ENCODE peak calls at places on chromosomes 12 and 14, in seven cellular contexts. Z is Peyer's patch; L is GM12865; S is HT-29; Q is activated naive CD8-positive, alpha-beta T cell treated with anti-CD3 and anti-CD28 coated beads, Interleukin-2, amount 50 U/mL, for 24 hours; H is hypothalamus; M is stimulated activated CD8-positive, alpha-beta memory T cell treated with anti-CD3 and anti-CD28 coated beads, Interleukin-4, amount 100 ng/mL, for 1 hour. T is an unnamed sample.
A peak's percentile ranks its signal among the peaks of the same experiment; 100 is the strongest.

GRCh38 chr12:63802012-63802608 is 22.4 kb downstream of the RXYLT1 start:
- DNase-seq in Z (no peak), L (peak; percentile 19), S (peak; percentile 47), Q (no peak), H (no peak), M (no peak), T (no peak)

GRCh38 chr12:104720346-104721064 is 237.6 kb downstream of the SLC41A2 start:
- DNase-seq in Z (peak; percentile 60), L (peak; percentile 58), S (no peak), Q (peak; percentile 73), H (no peak), M (peak; percentile 38), T (no peak)

GRCh38 chr14:75477881-75478280 is 44.4 kb upstream of the BATF start:
- DNase-seq in Z (no peak), L (no peak), S (no peak), Q (no peak), H (no peak), M (no peak), T (no peak)

GRCh38 chr12:8590842-8591545 is 21.7 kb downstream of the AICDA start:
- DNase-seq in Z (no peak), L (peak; percentile 64), S (no peak), Q (peak; percentile 8), H (no peak), M (no peak), T (peak; percentile 86)

GRCh38 chr12:122790393-122791075 is 16.2 kb downstream of the CCDC62 start:
- DNase-seq in Z (no peak), L (no peak), S (no peak), Q (no peak), H (no peak), M (no peak), T (peak; percentile 98)

GRCh38 chr12:124381454-124382207 is 86.7 kb downstream of the RFLNA start:
- DNase-seq in Z (peak; percentile 34), L (no peak), S (peak; percentile 69), Q (no peak), H (peak; percentile 79), M (no peak), T (peak; percentile 76)

GRCh38 chr12:53300187-53300586 is 692 bp downstream of the MYG1 start:
- DNase-seq in Z (no peak), L (no peak), S (peak; percentile 30), Q (peak; percentile 22), H (no peak), M (no peak), T (no peak)

GRCh38 chr12:11555743-11556625 is 93.5 kb upstream of the ETV6 start:
- DNase-seq in Z (no peak), L (no peak), S (peak; percentile 19), Q (no peak), H (no peak), M (no peak), T (peak; percentile 89)

GRCh38 chr12:93852067-93852466 is 174.9 kb downstream of the CRADD start:
- DNase-seq in Z (no peak), L (no peak), S (no peak), Q (no peak), H (no peak), M (no peak), T (no peak)

GRCh38 chr12:30828686-30829085 is 73.9 kb upstream of the CAPRIN2 start:
- DNase-seq in Z (no peak), L (no peak), S (no peak), Q (no peak), H (no peak), M (no peak), T (no peak)

GRCh38 chr12:128817115-128818015 is 6.4 kb downstream of the SLC15A4 start:
- DNase-seq in Z (peak; percentile 69), L (peak; percentile 90), S (no peak), Q (no peak), H (peak; percentile 27), M (no peak), T (peak; percentile 77)

GRCh38 chr14:72638021-72638420 is 255.9 kb downstream of the DPF3 start:
- DNase-seq in Z (no peak), L (no peak), S (no peak), Q (no peak), H (no peak), M (no peak), T (peak; percentile 66)

GRCh38 chr12:122523846-122524718 is 2.7 kb downstream of the RSRC2 start:
- DNase-seq in Z (no peak), L (no peak), S (peak; percentile 31), Q (no peak), H (no peak), M (no peak), T (no peak)

GRCh38 chr12:84131076-84131475 is 781.5 kb downstream of the SLC6A15 start:
- DNase-seq in Z (no peak), L (no peak), S (no peak), Q (no peak), H (no peak), M (no peak), T (no peak)

GRCh38 chr14:65790185-65790815 is 377.8 kb downstream of the FUT8 start:
- DNase-seq in Z (no peak), L (no peak), S (no peak), Q (no peak), H (no peak), M (no peak), T (no peak)

GRCh38 chr12:46384451-46385301 is 12.1 kb upstream of the SLC38A2 start:
- DNase-seq in Z (no peak), L (no peak), S (no peak), Q (no peak), H (no peak), M (no peak), T (no peak)

GRCh38 chr12:62217466-62218194 is 42.6 kb upstream of the USP15 start:
- DNase-seq in Z (no peak), L (no peak), S (no peak), Q (no peak), H (no peak), M (no peak), T (no peak)

GRCh38 chr14:87457727-87458126 is 535.3 kb downstream of the GALC start:
- DNase-seq in Z (no peak), L (peak; percentile 5), S (no peak), Q (no peak), H (no peak), M (no peak), T (no peak)

GRCh38 chr12:101727098-101727497 is 12.2 kb downstream of the SYCP3 start:
- DNase-seq in Z (no peak), L (no peak), S (no peak), Q (no peak), H (no peak), M (no peak), T (no peak)

GRCh38 chr12:110931315-110931728 is 10.9 kb upstream of the MYL2 start:
- DNase-seq in Z (no peak), L (no peak), S (no peak), Q (no peak), H (no peak), M (no peak), T (peak; percentile 89)

GRCh38 chr14:59018978-59019377 is 169.5 kb upstream of the DAAM1 start:
- DNase-seq in Z (no peak), L (peak; percentile 35), S (no peak), Q (no peak), H (no peak), M (no peak), T (peak; percentile 57)

GRCh38 chr14:103100281-103101121 is 6.0 kb downstream of the EXOC3L4 start:
- DNase-seq in Z (peak; percentile 67), L (peak; percentile 74), S (no peak), Q (no peak), H (no peak), M (no peak), T (peak; percentile 75)

GRCh38 chr14:75229923-75230792 is 48.5 kb upstream of the FOS start:
- DNase-seq in Z (peak; percentile 76), L (peak; percentile 75), S (peak; percentile 86), Q (peak; percentile 49), H (no peak), M (peak; percentile 23), T (peak; percentile 68)

GRCh38 chr14:104580961-104581360 is 1.4 kb downstream of the C14orf180 start:
- DNase-seq in Z (no peak), L (no peak), S (peak; percentile 59), Q (no peak), H (no peak), M (no peak), T (no peak)

GRCh38 chr14:43184540-43184939 is 1322.5 kb downstream of the FSCB start:
- DNase-seq in Z (no peak), L (no peak), S (no peak), Q (no peak), H (no peak), M (no peak), T (no peak)

GRCh38 chr14:87995500-87996275 is 2.7 kb upstream of the GALC start:
- DNase-seq in Z (no peak), L (peak; percentile 13), S (no peak), Q (no peak), H (no peak), M (no peak), T (peak; percentile 74)

T was measured in islet precursor cell.